ENCODE peak calls at places on chromosomes 12 and 14, in five cellular contexts. One of them, this sample, is unnamed.

GRCh38 chr14:103474893-103475292 is 47.7 kb downstream of the CKB start:
- DNase-seq in breast epithelium: no peak
- DNase-seq in Peyer's patch: no peak
- DNase-seq in endodermal cell: no peak
- DNase-seq in thyroid gland: no peak
- DNase-seq in this sample: no peak

GRCh38 chr12:92928431-92928961 is 599 bp downstream of the EEA1 start:
- DNase-seq in endodermal cell: peak
- DNase-seq in breast epithelium: peak
- DNase-seq in thyroid gland: peak
- DNase-seq in Peyer's patch: peak
- DNase-seq in this sample: peak

GRCh38 chr14:104876251-104876699 is 11.2 kb downstream of the CEP170B start:
- DNase-seq in breast epithelium: no peak
- DNase-seq in endodermal cell: peak
- DNase-seq in Peyer's patch: no peak
- DNase-seq in thyroid gland: no peak
- DNase-seq in this sample: peak

GRCh38 chr12:122460641-122461040 is 38.2 kb upstream of the CLIP1 start:
- DNase-seq in Peyer's patch: no peak
- DNase-seq in breast epithelium: no peak
- DNase-seq in endodermal cell: no peak
- DNase-seq in thyroid gland: no peak
- DNase-seq in this sample: no peak

GRCh38 chr14:94392510-94392935 is 4.1 kb upstream of the SERPINA1 start:
- DNase-seq in endodermal cell: no peak
- DNase-seq in Peyer's patch: no peak
- DNase-seq in thyroid gland: no peak
- DNase-seq in breast epithelium: no peak
- DNase-seq in this sample: no peak

GRCh38 chr12:93466625-93467350 is 526 bp upstream of the MRPL42 start:
- DNase-seq in thyroid gland: no peak
- DNase-seq in breast epithelium: no peak
- DNase-seq in Peyer's patch: no peak
- DNase-seq in endodermal cell: no peak
- DNase-seq in this sample: no peak

GRCh38 chr14:72590577-72590976 is 303.3 kb downstream of the DPF3 start:
- DNase-seq in thyroid gland: no peak
- DNase-seq in breast epithelium: no peak
- DNase-seq in Peyer's patch: peak
- DNase-seq in endodermal cell: no peak
- DNase-seq in this sample: no peak

GRCh38 chr12:106258935-106259334 is 11.1 kb upstream of the CKAP4 start:
- DNase-seq in thyroid gland: no peak
- DNase-seq in Peyer's patch: no peak
- DNase-seq in endodermal cell: peak
- DNase-seq in breast epithelium: no peak
- DNase-seq in this sample: no peak

GRCh38 chr12:89307665-89308253 is 44.5 kb downstream of the DUSP6 start:
- DNase-seq in breast epithelium: no peak
- DNase-seq in thyroid gland: no peak
- DNase-seq in endodermal cell: no peak
- DNase-seq in Peyer's patch: no peak
- DNase-seq in this sample: no peak

DNA sequence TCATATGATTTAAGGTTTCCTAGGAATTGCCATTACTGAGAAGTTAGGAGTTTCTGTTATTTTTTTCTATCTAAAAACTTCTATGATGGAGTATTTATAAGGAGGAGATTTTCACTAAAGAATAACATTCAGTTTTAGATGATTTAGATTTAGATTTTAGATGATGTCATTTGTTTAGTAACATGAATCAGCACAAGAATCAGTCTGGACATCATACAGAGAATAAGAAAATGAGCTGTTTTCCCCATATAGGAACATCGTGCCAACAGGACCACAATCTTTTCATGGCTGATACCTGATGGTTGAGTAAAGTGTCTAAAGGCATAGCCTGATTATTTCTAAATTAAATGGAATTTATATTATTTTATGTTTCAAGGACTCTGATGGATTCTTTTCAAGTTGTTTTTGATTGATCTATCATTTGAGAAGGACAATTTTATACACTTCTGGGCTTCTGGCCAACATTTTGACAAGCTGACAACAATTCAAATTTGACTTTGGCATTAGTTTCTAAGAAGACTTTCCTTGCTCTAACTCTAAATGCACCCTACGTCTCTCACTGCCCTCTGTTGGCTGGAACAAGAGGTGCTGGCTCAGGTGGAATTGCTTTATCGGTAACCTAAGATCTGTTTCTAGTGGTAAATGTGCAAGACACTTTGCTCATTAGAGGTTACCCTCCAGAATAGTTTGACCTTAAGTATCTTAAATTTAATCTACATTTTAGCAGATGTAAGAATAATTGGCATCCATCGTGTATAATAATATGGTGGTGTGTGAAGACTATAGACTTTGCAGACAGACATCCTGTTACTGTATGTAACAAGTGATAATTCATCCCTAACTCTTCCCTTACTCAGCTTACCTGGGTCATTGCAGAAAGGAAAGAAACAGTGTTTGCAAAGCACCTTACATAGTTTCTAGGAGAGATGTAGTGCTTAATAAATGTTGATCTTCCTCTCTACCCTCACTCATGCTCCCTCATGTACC is 42.8 kb upstream of the CPSF6 start:
- DNase-seq in endodermal cell: peak
- DNase-seq in breast epithelium: no peak
- DNase-seq in thyroid gland: no peak
- DNase-seq in Peyer's patch: peak
- DNase-seq in this sample: no peak
- TF ChIP-seq CTCF in endodermal cell: peak
- TF ChIP-seq CTCF in breast epithelium: no peak
- TF ChIP-seq CTCF in thyroid gland: no peak
- TF ChIP-seq CTCF in Peyer's patch: peak
- TF ChIP-seq CTCF in this sample: no peak

GRCh38 chr12:57154076-57154475 is 6.7 kb upstream of the LRP1-AS start:
- DNase-seq in Peyer's patch: no peak
- DNase-seq in endodermal cell: no peak
- DNase-seq in breast epithelium: no peak
- DNase-seq in thyroid gland: no peak
- DNase-seq in this sample: no peak
- H3K27ac ChIP-seq in Peyer's patch: peak
- H3K27ac ChIP-seq in endodermal cell: no peak
- H3K27ac ChIP-seq in breast epithelium: peak
- H3K27ac ChIP-seq in thyroid gland: no peak
- H3K27ac ChIP-seq in this sample: no peak

GRCh38 chr14:22900088-22900799 is 17.2 kb downstream of the REM2 start:
- DNase-seq in endodermal cell: peak
- DNase-seq in thyroid gland: peak
- DNase-seq in breast epithelium: no peak
- DNase-seq in Peyer's patch: peak
- DNase-seq in this sample: peak
- TF ChIP-seq CTCF in endodermal cell: peak
- TF ChIP-seq CTCF in thyroid gland: no peak
- TF ChIP-seq CTCF in breast epithelium: peak
- TF ChIP-seq CTCF in Peyer's patch: peak
- TF ChIP-seq CTCF in this sample: peak

DNA sequence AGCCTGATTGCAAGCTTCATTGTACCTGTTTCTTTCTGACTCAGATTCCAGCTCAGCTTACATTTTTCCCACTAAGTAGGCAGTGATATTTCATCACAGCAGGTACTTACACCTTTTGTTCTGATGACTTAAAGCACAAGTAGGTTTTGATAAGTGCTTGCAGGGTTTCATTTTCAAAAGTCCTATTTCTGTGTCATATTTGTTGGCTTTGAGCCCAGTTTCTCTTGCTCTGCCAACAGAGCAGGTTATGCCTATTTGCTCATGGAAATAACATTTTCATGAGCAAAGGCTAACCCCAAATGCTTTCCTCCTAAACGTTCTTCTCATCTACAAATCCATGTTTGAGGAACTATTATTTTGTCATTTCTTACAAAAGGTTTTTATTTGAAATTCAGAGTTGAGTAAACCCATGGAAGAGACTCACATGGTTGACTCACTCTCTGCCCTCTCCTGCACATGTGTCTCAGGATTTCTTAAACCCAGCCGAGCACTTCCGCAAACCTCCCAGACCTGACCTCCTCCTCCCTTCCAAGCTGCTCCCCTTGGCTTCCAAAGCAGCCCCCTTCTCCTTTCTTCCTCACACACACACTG is 12.3 kb upstream of the LTA4H start:
- DNase-seq in endodermal cell: no peak
- DNase-seq in thyroid gland: no peak
- DNase-seq in Peyer's patch: no peak
- DNase-seq in breast epithelium: no peak
- DNase-seq in this sample: no peak
- H3K27ac ChIP-seq in endodermal cell: no peak
- H3K27ac ChIP-seq in thyroid gland: peak
- H3K27ac ChIP-seq in Peyer's patch: peak
- H3K27ac ChIP-seq in breast epithelium: peak
- H3K27ac ChIP-seq in this sample: peak

GRCh38 chr14:24394275-24394674 is 4.5 kb upstream of the NYNRIN start:
- DNase-seq in breast epithelium: no peak
- DNase-seq in Peyer's patch: no peak
- DNase-seq in thyroid gland: no peak
- DNase-seq in endodermal cell: no peak
- DNase-seq in this sample: no peak
- TF ChIP-seq CTCF in breast epithelium: no peak
- TF ChIP-seq CTCF in Peyer's patch: no peak
- TF ChIP-seq CTCF in thyroid gland: no peak
- TF ChIP-seq CTCF in endodermal cell: peak
- TF ChIP-seq CTCF in this sample: no peak

This sample was measured in CD4-positive, alpha-beta T cell.